ENCODE peak calls at places on chromosomes 7 and 10, in five cellular contexts. A, D, T, V and I are unnamed samples.

GRCh38 chr7:5525271-5526189 is 101.9 kb upstream of the TNRC18 start:
- DNase-seq in V (no peak), D (no peak), T (peak; percentile 29), A (peak; percentile 47), I (no peak)

GRCh38 chr10:128641998-128642397 is 515.8 kb upstream of the MKI67 start:
- DNase-seq in V (no peak), T (no peak), D (no peak), A (peak; percentile 76), I (no peak)

GRCh38 chr7:104207731-104208420 is at the start of gene ORC5:
- DNase-seq in D (peak; percentile 54), V (peak; percentile 71), T (peak; percentile 85), A (peak; percentile 81), I (peak; percentile 70)

GRCh38 chr7:128030999-128031681 is at the start of gene LRRC4:
- DNase-seq in D (no peak), V (peak; percentile 26), T (peak; percentile 57), A (peak; percentile 36), I (no peak)

GRCh38 chr10:26997610-26998009 is 102.7 kb downstream of the ANKRD26 start:
- DNase-seq in T (no peak), D (no peak), A (no peak), V (no peak), I (no peak)

GRCh38 chr10:80158598-80159127 is 26.1 kb downstream of the PLAC9 start:
- DNase-seq in D (peak; percentile 94), A (peak; percentile 92), V (peak; percentile 94), T (peak; percentile 96), I (peak; percentile 58)

GRCh38 chr10:63555330-63555729 is 34.1 kb downstream of the REEP3 start:
- DNase-seq in T (no peak), V (no peak), D (no peak), A (no peak), I (no peak)

GRCh38 chr7:82109288-82109687 is 334.3 kb downstream of the CACNA2D1 start:
- DNase-seq in V (no peak), A (peak; percentile 43), T (peak; percentile 88), D (no peak), I (no peak)

GRCh38 chr10:62815373-62816111 is 624 bp downstream of the EGR2 start:
- DNase-seq in D (no peak), T (peak; percentile 15), V (peak; percentile 9), A (peak; percentile 59), I (no peak)

GRCh38 chr7:47491637-47492036 is 90.3 kb downstream of the TNS3 start:
- DNase-seq in D (no peak), V (no peak), A (no peak), T (no peak), I (no peak)

GRCh38 chr10:54396004-54396403 is 405.0 kb downstream of the PCDH15 start:
- DNase-seq in D (no peak), T (no peak), A (no peak), V (no peak), I (no peak)

GRCh38 chr7:1899201-1899600 is 229.1 kb downstream of the ELFN1 start:
- DNase-seq in T (no peak), D (peak; percentile 53), V (no peak), A (no peak), I (no peak)

GRCh38 chr7:139505563-139505962 is 17.9 kb upstream of the CLEC2L start:
- DNase-seq in V (no peak), A (no peak), D (no peak), T (no peak), I (no peak)

GRCh38 chr10:37991655-37992054 is 15.2 kb upstream of the ZNF25 start:
- DNase-seq in V (no peak), D (no peak), T (no peak), A (no peak), I (no peak)

GRCh38 chr10:11875499-11876281 is 52.5 kb downstream of the PROSER2 start:
- DNase-seq in D (peak; percentile 64), V (peak; percentile 72), A (peak; percentile 93), T (peak; percentile 48), I (no peak)

GRCh38 chr7:25244193-25244592 is 15.9 kb upstream of the NPVF start:
- DNase-seq in D (no peak), A (no peak), T (no peak), V (no peak), I (no peak)

GRCh38 chr10:1650542-1651279 is 86.6 kb downstream of the ADARB2 start:
- DNase-seq in D (no peak), V (no peak), T (no peak), A (no peak), I (no peak)

GRCh38 chr7:12596225-12596790 is 25.8 kb downstream of the SCIN start:
- DNase-seq in V (no peak), D (no peak), T (no peak), A (no peak), I (no peak)

GRCh38 chr7:26603631-26604030 is 260.8 kb downstream of the SKAP2 start:
- DNase-seq in T (no peak), D (no peak), A (peak; percentile 97), V (no peak), I (no peak)

GRCh38 chr7:7662527-7662926 is 22.0 kb downstream of the UMAD1 start:
- DNase-seq in A (no peak), V (no peak), T (no peak), D (no peak), I (no peak)

GRCh38 chr10:93469454-93469853 is 12.7 kb downstream of the MYOF start:
- DNase-seq in T (no peak), V (peak; percentile 37), A (no peak), D (no peak), I (no peak)

GRCh38 chr10:126783806-126784205 is 113.3 kb upstream of the C10orf90 start:
- DNase-seq in A (no peak), V (no peak), D (no peak), T (no peak), I (no peak)

GRCh38 chr10:22697799-22698198 is 16.6 kb downstream of the PIP4K2A start:
- DNase-seq in V (no peak), T (no peak), D (no peak), A (no peak), I (no peak)

GRCh38 chr10:48494073-48494472 is 110.8 kb downstream of the ARHGAP22 start:
- DNase-seq in V (no peak), T (no peak), A (peak; percentile 14), D (no peak), I (no peak)

GRCh38 chr10:90051474-90051873 is 350.1 kb downstream of the KIF20B start:
- DNase-seq in A (peak; percentile 98), V (peak; percentile 13), D (no peak), T (no peak), I (no peak)
- H3K27ac ChIP-seq in A (peak overlapping the region; percentile 92), V (no peak overlapping the region), D (no peak overlapping the region), T (no peak overlapping the region), I (no peak overlapping the region)

GRCh38 chr7:73828107-73828803 is 2.5 kb upstream of the CLDN4 start:
- DNase-seq in D (no peak), T (peak; percentile 69), A (peak; percentile 87), V (no peak), I (no peak)
- H3K27ac ChIP-seq in D (no peak overlapping the region), T (no peak overlapping the region), A (no peak overlapping the region), V (no peak overlapping the region), I (no peak overlapping the region)

GRCh38 chr10:103502849-103503660 is 9.6 kb downstream of the NEURL1 start:
- DNase-seq in T (no peak), D (no peak), V (no peak), A (no peak), I (no peak)
- H3K27ac ChIP-seq in T (no peak overlapping the region), D (no peak overlapping the region), V (no peak overlapping the region), A (no peak overlapping the region), I (no peak overlapping the region)

GRCh38 chr10:70592746-70593512 is 9.6 kb downstream of the PRF1 start:
- DNase-seq in T (no peak), A (no peak), D (no peak), V (no peak), I (no peak)

GRCh38 chr10:70594161-70594560 is 8.4 kb downstream of the PRF1 start:
- DNase-seq in D (no peak), A (no peak), V (no peak), T (no peak), I (no peak)

GRCh38 chr10:70590663-70591416 is 11.7 kb downstream of the PRF1 start:
- DNase-seq in A (no peak), V (no peak), D (no peak), T (no peak), I (no peak)

GRCh38 chr10:70593513-70593890 is 9.0 kb downstream of the PRF1 start:
- DNase-seq in V (no peak), T (no peak), A (no peak), D (no peak), I (no peak)

DNA sequence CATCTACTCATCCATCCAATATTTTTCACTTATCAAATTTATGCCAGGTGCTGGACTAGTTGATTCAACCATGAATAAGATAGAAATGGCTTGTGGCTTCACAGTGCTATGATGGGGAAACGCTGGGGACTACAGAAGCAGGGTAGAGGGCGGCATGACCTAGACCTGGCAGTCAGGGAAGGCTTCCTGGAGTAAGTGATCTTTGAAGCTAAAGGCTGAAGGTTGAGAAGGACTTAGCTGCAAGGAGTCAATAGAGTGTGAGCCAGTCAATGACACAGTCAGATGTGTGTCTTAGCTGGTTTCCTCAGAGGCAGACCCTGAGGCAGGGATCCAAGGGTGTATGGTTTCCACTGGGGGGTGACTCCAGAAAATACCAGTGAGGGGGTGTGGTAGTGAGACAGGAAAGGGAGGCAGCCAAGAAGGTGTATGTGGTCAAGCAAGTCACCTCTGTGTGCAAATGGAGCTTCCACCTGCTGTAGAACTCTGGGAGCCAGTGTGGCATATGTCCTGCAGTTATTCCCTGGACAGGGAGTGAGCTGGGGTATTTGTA is 10.3 kb downstream of the PRF1 start:
- DNase-seq in V (no peak), D (no peak), A (no peak), T (no peak), I (no peak)
- H3K27ac ChIP-seq in V (no peak overlapping the region), D (no peak overlapping the region), A (no peak overlapping the region), T (no peak overlapping the region), I (no peak overlapping the region)

GRCh38 chr7:136009488-136010079 is 32.4 kb upstream of the MTPN start:
- DNase-seq in D (no peak), V (no peak), T (peak; percentile 62), A (peak; percentile 17), I (no peak)
- H3K27ac ChIP-seq in D (no peak overlapping the region), V (no peak overlapping the region), T (no peak overlapping the region), A (no peak overlapping the region), I (no peak overlapping the region)